ENCODE peak calls at places on chromosome 10, in four cellular contexts. J is SK-N-SH, T is K562, W is HepG2. F is an unnamed sample.

GRCh38 chr10:489335-489734 is 200.1 kb downstream of the DIP2C start:
- DNase-seq in T (no peak), J (no peak), W (no peak), F (no peak)

GRCh38 chr10:91901784-91902677 is 7.3 kb downstream of the FGFBP3 start:
- DNase-seq in J (no peak), W (peak), T (peak), F (peak)

GRCh38 chr10:114265392-114266053 is 26.5 kb downstream of the VWA2 start:
- DNase-seq in J (no peak), T (no peak), W (no peak), F (no peak)

GRCh38 chr10:48509061-48509772 is 95.7 kb downstream of the ARHGAP22 start:
- DNase-seq in J (no peak), W (no peak), T (no peak), F (no peak)

GRCh38 chr10:34217524-34217923 is 597.6 kb downstream of the PARD3 start:
- DNase-seq in W (no peak), T (no peak), J (no peak), F (no peak)

GRCh38 chr10:59894114-59894513 is 12.2 kb downstream of the CCDC6 start:
- DNase-seq in J (no peak), W (no peak), T (no peak), F (no peak)

GRCh38 chr10:123665371-123666286 is 526 bp upstream of the GPR26 start:
- DNase-seq in W (no peak), T (no peak), J (peak), F (no peak)

GRCh38 chr10:100775866-100776265 is 30.5 kb downstream of the PAX2 start:
- DNase-seq in J (no peak), T (no peak), W (no peak), F (no peak)

GRCh38 chr10:119166564-119166963 is 1.1 kb upstream of the SFXN4 start:
- DNase-seq in T (no peak), W (no peak), J (no peak), F (no peak)

GRCh38 chr10:24826022-24826421 is 102.3 kb upstream of the ARHGAP21 start:
- DNase-seq in T (no peak), W (no peak), J (no peak), F (no peak)

GRCh38 chr10:36650274-36650673 is 475.1 kb upstream of the ANKRD30A start:
- DNase-seq in J (no peak), W (no peak), T (no peak), F (no peak)
- TF ChIP-seq ELF1 in J (no peak), W (no peak), T (no peak), F (no peak)

GRCh38 chr10:133007360-133007858 is 65.0 kb upstream of the CFAP46 start:
- DNase-seq in J (no peak), T (no peak), W (no peak), F (no peak)
- TF ChIP-seq ELF1 in J (no peak), T (no peak), W (no peak), F (no peak)

DNA sequence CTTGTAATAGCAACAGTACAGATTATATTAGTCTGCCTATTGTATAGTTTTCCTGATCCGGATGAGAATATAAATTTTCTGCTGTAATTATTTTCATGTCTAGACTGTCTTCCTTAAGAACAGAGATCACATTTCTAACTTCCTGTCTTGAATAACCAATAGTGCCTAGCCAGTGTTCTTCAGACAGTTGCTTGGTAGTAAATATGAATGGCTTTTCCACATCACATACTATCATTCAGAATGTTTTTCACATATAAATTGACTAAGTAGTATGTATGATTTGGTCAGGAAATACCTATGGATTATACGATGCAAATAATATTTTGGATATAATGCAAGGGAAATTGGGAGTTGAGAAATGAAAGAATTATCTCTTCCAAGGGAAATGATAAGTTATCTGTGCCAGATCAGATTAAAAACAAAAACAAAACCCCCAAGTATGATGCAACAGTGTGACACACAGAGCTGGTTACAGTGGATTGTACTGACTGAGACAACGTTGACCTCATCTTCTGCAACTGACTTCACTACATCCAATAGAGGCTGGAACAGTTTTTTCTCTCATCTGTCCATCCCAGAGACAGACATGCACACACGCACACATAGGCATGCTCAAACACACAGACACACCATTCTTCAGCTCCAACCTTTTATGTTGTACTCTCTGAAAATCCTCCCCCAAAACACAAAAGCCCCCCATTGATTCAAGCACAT is 16.4 kb downstream of the ITGA8 start:
- DNase-seq in T (no peak), J (no peak), W (no peak), F (no peak)
- TF ChIP-seq ELF1 in T (no peak), J (no peak), W (no peak), F (no peak)

GRCh38 chr10:78258303-78259030 is 224.8 kb downstream of the RPS24 start:
- DNase-seq in W (no peak), T (no peak), J (no peak), F (no peak)

GRCh38 chr10:78255214-78255613 is 221.6 kb downstream of the RPS24 start:
- DNase-seq in J (no peak), T (no peak), W (no peak), F (no peak)

GRCh38 chr10:78254013-78254412 is 220.3 kb downstream of the RPS24 start:
- DNase-seq in J (no peak), W (no peak), T (no peak), F (no peak)

GRCh38 chr10:78253072-78253853 is 219.6 kb downstream of the RPS24 start:
- DNase-seq in W (no peak), J (no peak), T (no peak), F (no peak)

GRCh38 chr10:78255796-78256638 is 222.4 kb downstream of the RPS24 start:
- DNase-seq in W (peak), J (no peak), T (peak), F (peak)
- TF ChIP-seq ELF1 in W (no peak), J (peak), T (peak), F (no peak)

GRCh38 chr10:8173243-8173865 is 118.9 kb downstream of the GATA3 start:
- DNase-seq in W (no peak), J (peak), T (no peak), F (no peak)
- TF ChIP-seq ELF1 in W (no peak), J (no peak), T (no peak), F (no peak)

F was measured in HCT116.